ENCODE peak calls at places on chromosomes 7 and 10, in six cellular contexts. P is nephron progenitor cell, R is WTC11, D is kidney, C is upper lobe of right lung, G is BE2C. Z is an unnamed sample.
A peak's percentile ranks its signal among the peaks of the same experiment; 100 is the strongest.

GRCh38 chr7:22167482-22167881 is 189.5 kb downstream of the RAPGEF5 start:
- DNase-seq in P (no peak), R (no peak), D (no peak), C (no peak), G (no peak), Z (no peak)

GRCh38 chr10:127193125-127193524 is 3.3 kb downstream of the INSYN2A start:
- DNase-seq in P (no peak), R (no peak), D (no peak), C (no peak), G (no peak), Z (no peak)

GRCh38 chr10:16720812-16721211 is 96.4 kb downstream of the RSU1 start:
- DNase-seq in P (no peak), R (no peak), D (no peak), C (no peak), G (no peak), Z (no peak)

GRCh38 chr7:20651960-20652544 is 36.6 kb downstream of the ABCB5 start:
- DNase-seq in P (no peak), R (no peak), D (no peak), C (no peak), G (no peak), Z (no peak)

GRCh38 chr7:124276005-124276606 is 243.2 kb upstream of the TMEM229A start:
- DNase-seq in P (peak; percentile 34), R (peak; percentile 68), D (no peak), C (no peak), G (peak; percentile 66), Z (no peak)

GRCh38 chr10:50360486-50360885 is 109.2 kb upstream of the ASAH2 start:
- DNase-seq in P (no peak), R (no peak), D (no peak), C (no peak), G (no peak), Z (no peak)

GRCh38 chr10:31320179-31320597 is 1.2 kb downstream of the ZEB1 start:
- DNase-seq in P (peak; percentile 29), R (peak; percentile 50), D (peak; percentile 82), C (peak; percentile 70), G (peak; percentile 50), Z (no peak)

GRCh38 chr7:48426331-48426965 is 255.2 kb downstream of the ABCA13 start:
- DNase-seq in P (no peak), R (no peak), D (no peak), C (no peak), G (no peak), Z (no peak)

GRCh38 chr10:121309164-121309563 is 289.1 kb downstream of the FGFR2 start:
- DNase-seq in P (no peak), R (no peak), D (no peak), C (no peak), G (no peak), Z (no peak)

GRCh38 chr10:119445311-119445934 is 97.1 kb downstream of the RGS10 start:
- DNase-seq in P (peak; percentile 93), R (peak; percentile 92), D (peak; percentile 91), C (peak; percentile 88), G (peak; percentile 84), Z (no peak)

GRCh38 chr10:126975221-126975620 is 70.0 kb downstream of the DOCK1 start:
- DNase-seq in P (no peak), R (no peak), D (no peak), C (no peak), G (no peak), Z (no peak)

GRCh38 chr10:84193846-84194423 is 402 bp upstream of the CDHR1 start:
- DNase-seq in P (no peak), R (no peak), D (no peak), C (peak; percentile 52), G (no peak), Z (no peak)

GRCh38 chr10:129046074-129046681 is 420.9 kb upstream of the MGMT start:
- DNase-seq in P (no peak), R (no peak), D (no peak), C (no peak), G (no peak), Z (no peak)

GRCh38 chr7:87600130-87601124 is at the start of gene ABCB1:
- DNase-seq in P (peak; percentile 63), R (peak; percentile 64), D (peak; percentile 79), C (peak; percentile 65), G (peak; percentile 88), Z (peak; percentile 68)

GRCh38 chr7:87596136-87596535 is 4.5 kb downstream of the ABCB1 start:
- DNase-seq in P (no peak), R (no peak), D (no peak), C (no peak), G (no peak), Z (no peak)

GRCh38 chr7:87599336-87599735 is 1.3 kb downstream of the ABCB1 start:
- DNase-seq in P (no peak), R (no peak), D (peak; percentile 22), C (no peak), G (peak; percentile 64), Z (no peak)

GRCh38 chr7:87598234-87599009 is 2.3 kb downstream of the ABCB1 start:
- DNase-seq in P (no peak), R (no peak), D (no peak), C (no peak), G (no peak), Z (no peak)

GRCh38 chr7:87596696-87597095 is 4.0 kb downstream of the ABCB1 start:
- DNase-seq in P (no peak), R (no peak), D (no peak), C (no peak), G (no peak), Z (no peak)
- TF ChIP-seq CTCF in P (no peak), R (no peak), D (no peak), C (no peak), G (no peak), Z (no peak)

GRCh38 chr10:64071218-64071617 is 550.0 kb downstream of the REEP3 start:
- DNase-seq in P (no peak), R (no peak), D (no peak), C (no peak), G (no peak), Z (no peak)

GRCh38 chr10:64080071-64080470 is 558.9 kb downstream of the REEP3 start:
- DNase-seq in P (no peak), R (no peak), D (no peak), C (no peak), G (no peak), Z (no peak)

GRCh38 chr10:64079341-64079740 is 558.1 kb downstream of the REEP3 start:
- DNase-seq in P (no peak), R (no peak), D (no peak), C (no peak), G (no peak), Z (no peak)

GRCh38 chr10:64076322-64076940 is 555.2 kb downstream of the REEP3 start:
- DNase-seq in P (no peak), R (no peak), D (no peak), C (no peak), G (no peak), Z (no peak)

DNA sequence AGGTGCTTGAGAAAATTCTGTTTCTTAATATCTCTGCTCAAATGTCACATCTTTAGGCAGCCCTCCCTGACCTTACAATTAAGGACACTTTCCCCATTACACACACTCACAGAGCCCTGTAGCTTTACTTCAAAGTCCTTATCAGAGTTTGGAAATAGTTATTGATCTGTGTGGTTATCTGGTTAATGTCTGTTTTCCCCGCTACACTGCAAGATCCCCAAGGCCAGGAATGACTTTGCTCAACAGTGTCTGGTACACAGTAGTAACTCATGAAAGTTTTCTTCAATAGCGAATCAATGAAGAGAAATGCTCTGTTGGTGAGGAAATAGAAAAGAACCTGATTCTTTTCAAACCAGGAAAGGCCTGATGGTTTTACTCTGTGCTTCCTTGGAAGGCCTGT is 554.4 kb downstream of the REEP3 start:
- DNase-seq in P (no peak), R (no peak), D (no peak), C (no peak), G (no peak), Z (no peak)
- TF ChIP-seq CTCF in P (no peak), R (no peak), D (no peak), C (no peak), G (no peak), Z (no peak)

GRCh38 chr10:3452683-3453388 is 280.3 kb upstream of the PITRM1 start:
- DNase-seq in P (no peak), R (no peak), D (no peak), C (no peak), G (no peak), Z (no peak)
- TF ChIP-seq CTCF in P (no peak), R (no peak), D (no peak), C (no peak), G (no peak), Z (peak; percentile 31)

DNA sequence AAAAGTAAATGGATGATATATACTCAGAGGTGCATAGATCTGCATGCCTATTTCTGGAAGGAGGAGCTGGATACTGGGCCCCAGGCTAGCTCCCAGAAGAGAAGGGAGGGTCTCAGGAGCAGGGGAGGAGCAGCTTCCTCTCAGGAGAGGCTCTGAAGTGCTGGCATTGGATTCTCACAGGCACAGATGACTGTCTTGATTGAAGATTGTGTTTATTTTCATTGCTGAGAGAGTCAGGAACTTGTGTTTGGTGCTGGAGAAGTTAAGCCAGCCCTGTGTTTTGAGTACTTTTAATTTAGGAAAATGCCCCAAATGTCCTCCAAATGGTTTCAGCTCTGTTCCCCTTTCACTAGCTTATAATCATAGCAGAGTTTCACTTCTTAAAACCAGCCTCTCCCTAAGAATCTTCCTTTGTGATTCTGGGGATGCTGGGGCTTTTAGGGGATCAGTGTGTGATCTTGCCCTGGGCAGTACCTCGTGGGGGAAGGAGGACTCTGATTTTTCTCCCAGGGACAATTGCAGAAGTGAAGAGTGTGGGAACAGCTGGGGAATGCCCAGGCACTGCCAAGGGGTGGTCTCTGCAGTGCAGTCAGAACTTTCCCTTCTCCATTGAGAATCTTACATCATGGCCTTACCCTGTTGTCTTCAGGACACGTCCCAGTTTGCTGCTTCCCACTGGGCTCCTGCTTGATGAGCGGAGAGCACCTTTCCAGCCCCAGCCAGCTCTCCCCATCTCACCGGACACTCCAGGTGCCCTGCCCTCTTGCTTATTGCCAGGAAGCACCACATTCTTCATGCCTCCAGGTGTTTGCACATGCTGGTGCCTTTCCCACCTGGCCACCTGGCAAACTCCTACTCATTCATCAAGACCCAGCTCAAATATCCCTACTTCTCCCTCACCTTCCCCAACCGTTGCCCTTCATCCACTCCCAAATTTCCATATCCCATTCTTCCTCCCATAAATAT is 102.8 kb downstream of the ARHGAP22 start:
- DNase-seq in P (no peak), R (no peak), D (peak; percentile 39), C (no peak), G (no peak), Z (no peak)
- TF ChIP-seq CTCF in P (no peak), R (no peak), D (no peak), C (no peak), G (no peak), Z (no peak)

GRCh38 chr10:88108115-88108610 is 244.7 kb downstream of the PTEN start:
- DNase-seq in P (no peak), R (no peak), D (no peak), C (no peak), G (no peak), Z (no peak)
- TF ChIP-seq CTCF in P (no peak), R (no peak), D (peak; percentile 4), C (no peak), G (no peak), Z (no peak)

Z was measured in chondrocyte.